ENCODE peak calls at places on chromosomes 4 and X, in four cellular contexts. F, W, G and N are unnamed samples.

GRCh38 chr4:17066972-17067371 is 168.5 kb upstream of the LDB2 start:
- DNase-seq in F (no peak), W (peak; percentile 80), G (peak; percentile 82), N (peak; percentile 65)

GRCh38 chr4:29276150-29276549 is 1444.0 kb upstream of the PCDH7 start:
- DNase-seq in F (no peak), W (no peak), G (no peak), N (no peak)

GRCh38 chrX:53882331-53882730 is 161.9 kb downstream of the PHF8 start:
- DNase-seq in F (no peak), W (no peak), G (peak; percentile 87), N (peak; percentile 92)

GRCh38 chr4:82947498-82947897 is 47.0 kb downstream of the THAP9 start:
- DNase-seq in F (no peak), W (no peak), G (no peak), N (no peak)

GRCh38 chr4:186604124-186604627 is 48.8 kb upstream of the MTNR1A start:
- DNase-seq in F (no peak), W (no peak), G (no peak), N (no peak)

GRCh38 chr4:183107891-183108459 is 8.9 kb downstream of the WWC2 start:
- DNase-seq in F (no peak), W (no peak), G (no peak), N (no peak)

GRCh38 chr4:138659041-138659565 is 356.5 kb upstream of the NOCT start:
- DNase-seq in F (no peak), W (no peak), G (no peak), N (no peak)

GRCh38 chr4:122798917-122799316 is 27.7 kb upstream of the FGF2 start:
- DNase-seq in F (no peak), W (no peak), G (no peak), N (no peak)

GRCh38 chrX:51496501-51497291 is at the start of gene NUDT11:
- DNase-seq in F (peak; percentile 71), W (no peak), G (peak; percentile 69), N (peak; percentile 48)

GRCh38 chrX:7927259-7928167 is at the start of gene PNPLA4:
- DNase-seq in F (peak; percentile 83), W (peak; percentile 2), G (peak; percentile 81), N (peak; percentile 66)
- TF ChIP-seq CTCF in F (no peak), W (peak; percentile 24), G (peak; percentile 9), N (peak; percentile 28)

GRCh38 chr4:155444695-155445094 is 67.9 kb upstream of the MAP9 start:
- DNase-seq in F (no peak), W (no peak), G (no peak), N (no peak)

GRCh38 chr4:155441475-155441874 is 64.7 kb upstream of the MAP9 start:
- DNase-seq in F (no peak), W (no peak), G (no peak), N (no peak)

GRCh38 chr4:155445306-155445705 is 68.5 kb upstream of the MAP9 start:
- DNase-seq in F (no peak), W (no peak), G (no peak), N (no peak)

GRCh38 chr4:155442267-155443105 is 65.7 kb upstream of the MAP9 start:
- DNase-seq in F (peak; percentile 25), W (peak; percentile 51), G (peak; percentile 78), N (peak; percentile 72)
- H3K4me3 ChIP-seq in F (no peak overlapping the region), W (no peak overlapping the region), G (peak overlapping the region; percentile 13), N (no peak overlapping the region)

GRCh38 chrX:153662266-153662665 is 11.3 kb downstream of the PNCK start:
- DNase-seq in F (no peak), W (no peak), G (peak; percentile 35), N (peak; percentile 40)
- TF ChIP-seq CTCF in F (no peak), W (peak; percentile 54), G (peak; percentile 38), N (peak; percentile 51)

GRCh38 chrX:110509778-110510510 is 151.3 kb downstream of the RTL9 start:
- DNase-seq in F (no peak), W (no peak), G (peak; percentile 3), N (peak; percentile 1)
- H3K4me3 ChIP-seq in F (no peak overlapping the region), W (no peak overlapping the region), G (no peak overlapping the region), N (no peak overlapping the region)

GRCh38 chrX:10756365-10756915 is 136.1 kb upstream of the MID1 start:
- DNase-seq in F (peak; percentile 16), W (peak; percentile 52), G (peak; percentile 88), N (peak; percentile 63)
- TF ChIP-seq CTCF in F (no peak), W (no peak), G (no peak), N (no peak)

GRCh38 chrX:155998761-155999510 is 1.4 kb downstream of the IL9R start:
- DNase-seq in F (no peak), W (no peak), G (no peak), N (no peak)
- H3K4me3 ChIP-seq in F (no peak overlapping the region), W (no peak overlapping the region), G (no peak overlapping the region), N (no peak overlapping the region)

GRCh38 chrX:55342533-55343501 is 78.1 kb upstream of the PAGE3 start:
- DNase-seq in F (no peak), W (no peak), G (peak; percentile 22), N (peak; percentile 7)
- TF ChIP-seq CTCF in F (no peak), W (peak; percentile 23), G (peak; percentile 48), N (peak; percentile 46)

GRCh38 chr4:107036602-107037151 is 564 bp upstream of the DKK2 start:
- DNase-seq in F (no peak), W (no peak), G (no peak), N (no peak)

GRCh38 chr4:107034091-107034698 is 1.9 kb downstream of the DKK2 start:
- DNase-seq in F (no peak), W (no peak), G (no peak), N (peak; percentile 30)

GRCh38 chr4:107037188-107037587 is 1.1 kb upstream of the DKK2 start:
- DNase-seq in F (no peak), W (no peak), G (peak; percentile 42), N (peak; percentile 26)

GRCh38 chr4:107035711-107036601 is at the start of gene DKK2:
- DNase-seq in F (no peak), W (no peak), G (no peak), N (peak; percentile 20)

GRCh38 chr4:107034982-107035710 is 967 bp downstream of the DKK2 start:
- DNase-seq in F (no peak), W (no peak), G (no peak), N (peak; percentile 23)
- H3K4me3 ChIP-seq in F (peak overlapping the region; percentile 31), W (peak overlapping the region; percentile 46), G (peak overlapping the region; percentile 46), N (peak overlapping the region; percentile 55)